ENCODE peak calls at places on chromosomes 12 and 14, in five cellular contexts. Q, V, Y, E and N are unnamed samples.

GRCh38 chr12:538731-539539 is 79.2 kb downstream of the B4GALNT3 start:
- DNase-seq in Q (peak; percentile 42), V (no peak), Y (peak; percentile 53), E (peak; percentile 36), N (peak; percentile 28)

GRCh38 chr14:88613552-88614010 is 50.7 kb downstream of the ZC3H14 start:
- DNase-seq in Q (peak; percentile 53), V (no peak), Y (peak; percentile 65), E (no peak), N (peak; percentile 25)

GRCh38 chr12:49916129-49916919 is 12.6 kb upstream of the FAIM2 start:
- DNase-seq in Q (no peak), V (no peak), Y (no peak), E (no peak), N (no peak)

GRCh38 chr14:54300881-54301280 is 95.9 kb upstream of the CDKN3 start:
- DNase-seq in Q (no peak), V (no peak), Y (no peak), E (no peak), N (no peak)

GRCh38 chr12:29742646-29743045 is 41.1 kb downstream of the TMTC1 start:
- DNase-seq in Q (no peak), V (no peak), Y (no peak), E (no peak), N (no peak)

GRCh38 chr12:7729683-7730195 is 17.4 kb downstream of the CLEC4C start:
- DNase-seq in Q (no peak), V (no peak), Y (peak; percentile 55), E (no peak), N (no peak)

GRCh38 chr12:92408072-92408900 is 262.6 kb upstream of the BTG1 start:
- DNase-seq in Q (no peak), V (no peak), Y (peak; percentile 50), E (peak; percentile 21), N (peak; percentile 21)

GRCh38 chr14:69008411-69008810 is 29.3 kb upstream of the ACTN1 start:
- DNase-seq in Q (peak; percentile 64), V (no peak), Y (no peak), E (no peak), N (no peak)

GRCh38 chr12:90074086-90074485 is 365.4 kb upstream of the ATP2B1 start:
- DNase-seq in Q (no peak), V (no peak), Y (no peak), E (no peak), N (no peak)

GRCh38 chr14:62592877-62593276 is 452.4 kb downstream of the KCNH5 start:
- DNase-seq in Q (peak; percentile 39), V (no peak), Y (peak; percentile 1), E (no peak), N (peak; percentile 4)

GRCh38 chr14:75631453-75631831 is 29.2 kb downstream of the ERG28 start:
- DNase-seq in Q (no peak), V (no peak), Y (no peak), E (no peak), N (peak; percentile 40)

GRCh38 chr14:23365353-23366162 is 586 bp upstream of the EFS start:
- DNase-seq in Q (peak; percentile 5), V (no peak), Y (no peak), E (no peak), N (peak; percentile 16)

GRCh38 chr12:123120452-123121166 is 30.3 kb downstream of the PITPNM2 start:
- DNase-seq in Q (no peak), V (no peak), Y (peak; percentile 51), E (no peak), N (no peak)

GRCh38 chr14:55711171-55711811 is 131.3 kb downstream of the KTN1 start:
- DNase-seq in Q (peak; percentile 61), V (no peak), Y (peak; percentile 42), E (no peak), N (peak; percentile 36)

GRCh38 chr12:263574-263973 is 938 bp upstream of the SLC6A13 start:
- DNase-seq in Q (peak; percentile 68), V (no peak), Y (no peak), E (no peak), N (no peak)

GRCh38 chr14:58914271-58914855 is 274.1 kb upstream of the DAAM1 start:
- DNase-seq in Q (no peak), V (no peak), Y (no peak), E (no peak), N (peak; percentile 37)

GRCh38 chr12:110906985-110907384 is 13.4 kb downstream of the MYL2 start:
- DNase-seq in Q (no peak), V (no peak), Y (no peak), E (no peak), N (no peak)

GRCh38 chr12:3432868-3433267 is 58.1 kb upstream of the PRMT8 start:
- DNase-seq in Q (no peak), V (no peak), Y (no peak), E (no peak), N (no peak)

GRCh38 chr12:131943876-131944275 is 5.9 kb upstream of the EP400 start:
- DNase-seq in Q (no peak), V (no peak), Y (no peak), E (no peak), N (no peak)

GRCh38 chr12:6548556-6549378 is 7.1 kb downstream of the IFFO1 start:
- DNase-seq in Q (peak; percentile 90), V (no peak), Y (peak; percentile 91), E (no peak), N (peak; percentile 61)

GRCh38 chr12:48104531-48104930 is 1.3 kb downstream of the SENP1 start:
- DNase-seq in Q (no peak), V (no peak), Y (no peak), E (no peak), N (no peak)

GRCh38 chr14:25607095-25607657 is 557.2 kb upstream of the STXBP6 start:
- DNase-seq in Q (no peak), V (no peak), Y (no peak), E (no peak), N (no peak)

GRCh38 chr14:66657780-66658179 is 149.8 kb downstream of the GPHN start:
- DNase-seq in Q (no peak), V (no peak), Y (no peak), E (no peak), N (no peak)

DNA sequence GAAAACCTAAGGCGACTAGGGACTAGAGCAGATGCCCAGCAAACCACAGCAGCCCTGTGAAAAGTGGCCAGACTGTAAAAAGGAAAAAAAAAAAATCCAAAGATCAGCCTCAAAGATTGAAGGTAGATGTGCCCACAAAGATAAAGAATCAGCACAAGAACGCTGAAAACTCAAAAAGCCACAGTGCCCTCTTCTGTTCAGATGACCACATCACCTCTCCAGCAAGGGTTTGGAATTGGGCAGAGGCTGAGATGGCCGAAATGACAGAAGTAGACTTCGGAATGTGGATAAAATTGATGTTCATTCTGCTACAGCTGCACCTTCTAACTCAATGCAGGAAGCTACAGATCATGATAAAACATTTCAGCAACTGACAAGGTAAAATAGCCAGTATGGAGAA is 154.4 kb downstream of the GPHN start:
- DNase-seq in Q (no peak), V (no peak), Y (peak; percentile 32), E (no peak), N (peak; percentile 27)
- TF ChIP-seq CTCF in Q (peak; percentile 32), V (peak; percentile 7), Y (peak; percentile 56), E (no peak), N (peak; percentile 47)

DNA sequence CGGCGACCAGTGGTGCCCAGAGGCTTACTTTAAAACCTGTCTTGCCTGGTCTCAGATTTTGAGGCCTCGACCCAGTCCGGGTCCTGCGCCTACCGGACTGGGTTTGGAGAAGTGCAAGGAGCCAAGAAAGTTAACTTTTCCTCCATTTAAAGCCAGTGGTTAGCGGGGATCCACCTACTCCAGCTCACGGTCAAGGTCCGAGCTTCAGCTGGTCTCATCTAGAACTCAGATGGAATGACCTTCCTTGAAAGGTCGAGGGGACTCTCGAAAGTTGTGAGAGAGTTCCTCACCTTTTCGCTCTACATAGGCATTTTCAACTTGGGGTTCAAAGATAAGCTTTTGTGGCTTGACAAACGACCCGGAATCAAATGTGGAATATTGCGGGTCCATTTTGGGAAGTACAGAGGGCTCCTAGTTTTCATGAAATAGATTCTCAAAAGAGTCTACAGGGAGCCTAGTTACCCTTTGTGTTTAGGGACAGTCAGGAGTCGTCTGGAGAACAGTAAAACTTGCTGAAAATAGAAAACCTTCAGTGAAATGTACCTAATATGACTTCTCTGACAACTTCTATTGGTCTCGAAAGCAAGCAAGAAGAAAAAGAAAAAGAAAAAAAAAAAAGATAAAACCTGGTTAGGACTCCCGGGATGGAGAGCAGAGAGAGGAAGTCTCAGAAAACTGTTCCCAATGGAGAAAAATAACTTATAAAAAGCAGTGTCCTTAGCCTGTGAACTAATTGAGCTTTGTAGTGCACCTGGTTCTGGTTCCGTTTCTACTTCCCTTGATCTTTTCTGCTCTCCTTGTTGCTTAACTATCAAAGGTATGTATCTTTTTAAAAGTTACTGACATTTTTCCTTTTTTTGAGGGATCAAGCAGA is 1.4 kb downstream of the KCNMB4 start:
- DNase-seq in Q (peak; percentile 11), V (no peak), Y (no peak), E (no peak), N (peak; percentile 7)
- H3K4me3 ChIP-seq in Q (peak overlapping the region; percentile 85), V (peak overlapping the region; percentile 66), Y (peak overlapping the region; percentile 48), E (peak overlapping the region; percentile 90), N (peak overlapping the region; percentile 67)

DNA sequence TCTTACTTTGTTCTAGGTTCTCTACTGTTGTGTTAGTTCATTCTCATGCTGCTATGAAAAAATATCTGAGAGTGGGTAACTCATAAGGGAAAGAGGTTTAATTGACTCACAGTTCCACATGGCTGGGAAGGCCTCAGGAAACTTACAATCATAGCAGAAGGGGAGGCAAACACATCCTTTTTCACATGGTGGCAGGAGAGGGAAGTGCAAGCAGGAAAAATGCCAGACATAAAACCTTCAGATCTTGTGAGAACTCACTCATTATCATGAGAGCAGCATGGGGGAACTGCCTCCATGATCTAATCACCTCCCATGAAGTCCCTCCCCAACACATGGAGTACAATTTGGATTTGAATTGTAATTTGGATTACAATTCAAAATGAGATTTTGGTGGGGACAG is 69.6 kb downstream of the MGST1 start:
- DNase-seq in Q (no peak), V (no peak), Y (no peak), E (no peak), N (no peak)
- TF ChIP-seq CTCF in Q (no peak), V (no peak), Y (no peak), E (no peak), N (no peak)

GRCh38 chr14:94124582-94125377 is 4.6 kb downstream of the IFI27L2 start:
- DNase-seq in Q (no peak), V (no peak), Y (no peak), E (no peak), N (no peak)

GRCh38 chr14:94126800-94127199 is 2.6 kb downstream of the IFI27L2 start:
- DNase-seq in Q (no peak), V (no peak), Y (no peak), E (peak; percentile 1), N (no peak)

GRCh38 chr14:94126419-94126677 is 3.1 kb downstream of the IFI27L2 start:
- DNase-seq in Q (no peak), V (no peak), Y (no peak), E (no peak), N (no peak)

GRCh38 chr14:94127330-94127729 is 2.1 kb downstream of the IFI27L2 start:
- DNase-seq in Q (no peak), V (no peak), Y (no peak), E (peak; percentile 2), N (no peak)

DNA sequence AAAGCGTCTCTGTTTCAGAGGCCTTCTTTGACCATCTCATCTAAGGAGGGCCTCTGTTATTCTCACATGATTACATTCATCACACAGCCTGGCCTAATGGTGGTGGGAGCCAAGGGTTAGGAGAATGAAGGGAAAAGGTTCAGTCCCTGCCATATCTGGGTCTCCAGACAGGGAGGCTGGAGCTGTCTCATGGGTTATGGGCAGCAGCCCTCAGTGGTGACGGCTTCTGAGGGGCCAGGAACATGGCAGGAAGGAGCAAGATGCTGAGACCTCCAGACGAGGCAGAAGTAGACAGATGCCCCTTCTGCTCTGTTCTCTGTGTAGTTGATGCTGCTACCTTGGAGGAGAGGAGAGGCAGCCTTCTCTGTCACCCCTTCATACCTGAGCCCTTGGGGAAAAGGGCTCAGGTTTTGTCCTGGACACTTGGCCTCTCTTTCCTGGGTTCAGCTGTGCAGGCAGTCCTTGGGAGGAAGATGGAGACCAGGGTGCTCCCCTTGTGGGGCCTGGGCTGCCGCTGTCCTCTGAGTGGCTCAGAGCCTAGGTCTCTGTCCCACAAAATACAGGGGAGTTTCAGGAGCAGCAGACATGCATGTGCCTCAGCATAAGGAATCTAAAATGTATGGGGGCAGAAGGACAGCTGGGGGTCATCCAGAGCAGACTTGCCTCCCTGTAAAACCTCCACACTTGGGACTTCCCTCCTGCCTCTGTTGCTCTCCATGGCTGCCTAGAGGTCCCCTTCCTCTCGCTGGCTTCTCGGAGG is 3.6 kb downstream of the IFI27L2 start:
- DNase-seq in Q (no peak), V (no peak), Y (no peak), E (peak; percentile 3), N (no peak)
- H3K4me3 ChIP-seq in Q (no peak overlapping the region), V (no peak overlapping the region), Y (no peak overlapping the region), E (no peak overlapping the region), N (no peak overlapping the region)